ENCODE peak calls at places on chromosomes 5 and 9, in nine cellular contexts. C is activated CD8-positive, alpha-beta memory T cell treated with anti-CD3 and anti-CD28 coated beads for 4 hours; Q is fibroblast of lung; O is PC-3; Y is CD4-positive, alpha-beta T cell; L is RCC 7860; X is NCI-H1092 treated with DMSO at 0.1 percent for 48 hours; F is HFF-Myc; I is GDM1. M is an unnamed sample.

GRCh38 chr5:159175547-159175946 is 33.8 kb downstream of the RNF145 start:
- DNase-seq in C (no peak), Q (peak; percentile 31), O (no peak), Y (no peak), L (no peak), X (no peak), F (no peak), I (no peak), M (no peak)

GRCh38 chr9:93859431-93860215 is 95.5 kb downstream of the BARX1 start:
- DNase-seq in C (no peak), Q (no peak), O (no peak), Y (no peak), L (no peak), X (no peak), F (no peak), I (no peak), M (no peak)

GRCh38 chr9:121954477-121955175 is 138.5 kb downstream of the TTLL11 start:
- DNase-seq in C (no peak), Q (peak; percentile 89), O (no peak), Y (no peak), L (no peak), X (no peak), F (no peak), I (no peak), M (no peak)

GRCh38 chr5:96143450-96143849 is 181.8 kb upstream of the ELL2 start:
- DNase-seq in C (no peak), Q (peak; percentile 73), O (peak; percentile 78), Y (no peak), L (no peak), X (no peak), F (peak; percentile 32), I (no peak), M (no peak)

GRCh38 chr9:2023532-2023931 is 8.4 kb downstream of the SMARCA2 start:
- DNase-seq in C (no peak), Q (no peak), O (no peak), Y (no peak), L (no peak), X (no peak), F (no peak), I (peak; percentile 30), M (no peak)

GRCh38 chr9:97807681-97808080 is 45.3 kb upstream of the FOXE1 start:
- DNase-seq in C (no peak), Q (no peak), O (peak; percentile 40), Y (no peak), L (peak; percentile 31), X (no peak), F (no peak), I (no peak), M (no peak)

GRCh38 chr9:128442150-128442549 is 13.7 kb upstream of the ODF2 start:
- DNase-seq in C (no peak), Q (no peak), O (no peak), Y (no peak), L (no peak), X (no peak), F (no peak), I (no peak), M (no peak)

GRCh38 chr9:8419871-8420270 is 620.3 kb upstream of the DMAC1 start:
- DNase-seq in C (no peak), Q (peak; percentile 46), O (no peak), Y (no peak), L (no peak), X (no peak), F (no peak), I (no peak), M (no peak)

GRCh38 chr5:117094114-117094815 is 519.6 kb upstream of the SEMA6A start:
- DNase-seq in C (no peak), Q (no peak), O (no peak), Y (no peak), L (no peak), X (no peak), F (no peak), I (no peak), M (no peak)